ENCODE peak calls at places on chromosomes 13 and 19, in ten cellular contexts. C is right lobe of liver, W is body of pancreas, T is A549, F is Peyer's patch, Q is uterus, N is transverse colon, Z is IMR-90, V is GM12878, P is heart left ventricle. D is an unnamed sample.

GRCh38 chr19:43525836-43526771 is 897 bp downstream of the ETHE1 start:
- DNase-seq in N (peak; percentile 86), Z (peak; percentile 9), V (no peak), F (peak; percentile 67), Q (peak; percentile 28), T (no peak), C (peak; percentile 51), P (no peak), W (peak; percentile 42), D (peak; percentile 35)

GRCh38 chr19:3599776-3600183 is 6.9 kb downstream of the TBXA2R start:
- DNase-seq in W (no peak), P (no peak), C (no peak), F (no peak), N (no peak), T (no peak), Z (no peak), V (no peak), Q (no peak), D (no peak)

GRCh38 chr13:75740008-75740407 is 103.9 kb downstream of the LMO7 start:
- DNase-seq in P (no peak), V (no peak), C (no peak), T (no peak), Z (no peak), N (no peak), F (no peak), Q (no peak), W (no peak), D (no peak)

GRCh38 chr19:10762656-10763055 is 44.8 kb downstream of the DNM2 start:
- DNase-seq in N (peak; percentile 81), W (no peak), Q (no peak), C (no peak), V (no peak), P (peak; percentile 66), F (peak; percentile 66), T (peak; percentile 54), Z (no peak), D (no peak)

GRCh38 chr13:84037937-84038464 is 155.7 kb upstream of the SLITRK1 start:
- DNase-seq in Q (no peak), F (no peak), T (no peak), P (no peak), C (no peak), W (no peak), N (no peak), Z (no peak), V (no peak), D (no peak)

GRCh38 chr19:18282021-18282787 is 782 bp upstream of the JUND start:
- DNase-seq in V (no peak), T (no peak), P (no peak), N (no peak), W (no peak), Q (no peak), F (peak; percentile 77), C (peak; percentile 49), Z (no peak), D (peak; percentile 72)

GRCh38 chr19:14434543-14435319 is 1.6 kb downstream of the PKN1 start:
- DNase-seq in T (peak; percentile 73), V (no peak), Q (peak; percentile 72), W (peak; percentile 60), C (peak; percentile 66), P (peak; percentile 79), Z (peak; percentile 72), N (peak; percentile 59), F (peak; percentile 71), D (no peak)

GRCh38 chr19:44813331-44814131 is 4.6 kb downstream of the BCAM start:
- DNase-seq in Z (no peak), F (no peak), P (no peak), W (no peak), Q (no peak), C (no peak), N (no peak), T (no peak), V (no peak), D (no peak)

GRCh38 chr13:98105929-98106336 is 37.0 kb upstream of the FARP1 start:
- DNase-seq in V (no peak), C (peak; percentile 24), W (no peak), Q (no peak), P (peak; percentile 56), F (no peak), N (no peak), T (no peak), Z (peak; percentile 59), D (peak; percentile 67)

GRCh38 chr19:8074501-8074900 is 21.9 kb downstream of the CCL25 start:
- DNase-seq in T (no peak), Z (no peak), C (no peak), Q (no peak), W (no peak), V (no peak), N (no peak), P (no peak), F (no peak), D (no peak)

DNA sequence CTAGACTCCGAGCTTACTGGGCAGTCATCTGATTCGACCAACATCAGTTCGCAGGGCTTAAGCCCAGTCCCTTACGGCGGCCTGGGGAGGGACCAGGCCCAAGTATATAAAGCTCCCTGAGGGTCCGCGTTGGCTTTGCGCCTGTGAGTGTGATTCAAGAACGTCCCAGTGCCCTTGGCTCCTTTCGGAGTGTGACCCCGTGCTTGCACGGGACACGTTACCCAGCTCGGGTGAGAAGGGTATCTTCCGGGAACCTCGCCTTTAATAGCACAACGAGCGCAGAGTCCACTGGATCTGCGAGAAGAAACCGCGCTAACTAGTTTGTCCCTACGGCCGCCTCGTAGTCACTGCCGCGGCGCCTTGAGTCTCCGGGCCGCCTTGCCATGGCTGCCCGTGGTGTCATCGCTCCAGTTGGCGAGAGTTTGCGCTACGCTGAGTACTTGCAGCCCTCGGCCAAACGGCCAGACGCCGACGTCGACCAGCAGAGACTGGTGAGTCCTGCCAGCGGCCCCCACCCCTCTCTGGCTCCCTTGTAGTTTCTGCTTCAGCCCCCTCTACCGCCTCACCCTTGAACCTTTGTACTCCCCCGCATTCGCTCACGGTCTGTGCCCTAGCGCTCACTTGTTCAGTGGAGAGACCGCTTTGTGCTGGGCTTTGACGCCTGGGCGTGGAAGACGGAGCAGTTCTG is at the start of gene DNAJC15:
- DNase-seq in N (peak; percentile 86), F (peak; percentile 93), Q (peak; percentile 68), C (peak; percentile 69), Z (peak; percentile 83), V (peak; percentile 57), W (peak; percentile 87), P (peak; percentile 90), T (no peak), D (peak; percentile 66)
- TF ChIP-seq POLR2A in N (peak; percentile 78), F (peak; percentile 67), Q (no peak), C (peak; percentile 58), Z (peak; percentile 44), V (peak; percentile 97), W (peak; percentile 78), P (no peak), T (no peak), D (peak; percentile 11)

GRCh38 chr19:50420808-50421207 is 2.1 kb downstream of the SPIB start:
- DNase-seq in C (no peak), T (no peak), W (no peak), Q (no peak), F (no peak), V (no peak), N (no peak), Z (no peak), P (no peak), D (no peak)
- H3K27ac ChIP-seq in C (no peak overlapping the region), T (no peak overlapping the region), W (no peak overlapping the region), Q (no peak overlapping the region), F (no peak overlapping the region), V (peak overlapping the region; percentile 79), N (no peak overlapping the region), Z (no peak overlapping the region), P (no peak overlapping the region), D (no peak overlapping the region)

GRCh38 chr13:27975579-27976361 is 6.7 kb upstream of the CDX2 start:
- DNase-seq in T (no peak), C (no peak), W (no peak), F (peak; percentile 65), Z (no peak), P (no peak), V (no peak), N (peak; percentile 58), Q (no peak), D (no peak)

GRCh38 chr13:27976362-27977177 is 7.5 kb upstream of the CDX2 start:
- DNase-seq in C (no peak), T (no peak), W (no peak), Q (no peak), V (no peak), P (no peak), Z (no peak), N (no peak), F (peak; percentile 57), D (no peak)

GRCh38 chr13:27978301-27978968 is 9.3 kb upstream of the CDX2 start:
- DNase-seq in F (peak; percentile 87), Q (no peak), C (no peak), W (no peak), Z (no peak), T (no peak), V (no peak), P (no peak), N (peak; percentile 82), D (no peak)

GRCh38 chr13:27979001-27979643 is 9.4 kb downstream of the URAD start:
- DNase-seq in Z (no peak), T (no peak), C (no peak), W (no peak), F (peak; percentile 46), N (peak; percentile 42), V (no peak), P (no peak), Q (no peak), D (no peak)

GRCh38 chr13:27977476-27978300 is 8.6 kb upstream of the CDX2 start:
- DNase-seq in N (no peak), P (no peak), Q (no peak), V (no peak), F (peak; percentile 46), C (no peak), W (no peak), T (peak; percentile 29), Z (no peak), D (no peak)
- H3K4me3 ChIP-seq in N (peak overlapping the region; percentile 61), P (peak overlapping the region; percentile 23), Q (no peak overlapping the region), V (no peak overlapping the region), F (peak overlapping the region; percentile 60), C (no peak overlapping the region), W (no peak overlapping the region), T (peak overlapping the region; percentile 31), Z (no peak overlapping the region), D (no peak overlapping the region)

GRCh38 chr19:29289020-29289419 is 76.1 kb upstream of the UQCRFS1 start:
- DNase-seq in C (no peak), F (no peak), Q (no peak), N (no peak), Z (no peak), T (no peak), P (no peak), V (no peak), W (no peak), D (no peak)

GRCh38 chr19:29285878-29286277 is 72.9 kb upstream of the UQCRFS1 start:
- DNase-seq in N (no peak), P (no peak), C (no peak), W (no peak), F (no peak), Z (no peak), T (peak; percentile 32), Q (peak; percentile 20), V (no peak), D (no peak)

GRCh38 chr19:29287061-29287460 is 74.1 kb upstream of the UQCRFS1 start:
- DNase-seq in Z (no peak), V (no peak), T (no peak), W (peak; percentile 43), C (no peak), Q (no peak), N (no peak), P (no peak), F (no peak), D (no peak)

GRCh38 chr19:29290853-29291252 is 77.9 kb upstream of the UQCRFS1 start:
- DNase-seq in V (no peak), C (no peak), F (no peak), W (no peak), Q (no peak), T (no peak), N (no peak), P (no peak), Z (no peak), D (no peak)

GRCh38 chr19:29288276-29288675 is 75.3 kb upstream of the UQCRFS1 start:
- DNase-seq in C (no peak), N (no peak), W (no peak), F (no peak), T (no peak), V (no peak), Q (no peak), P (no peak), Z (no peak), D (no peak)
- TF ChIP-seq POLR2A in C (no peak), N (no peak), W (no peak), F (no peak), T (no peak), V (no peak), Q (no peak), P (no peak), Z (no peak), D (no peak)

D was measured in breast epithelium.